ENCODE peak calls at places on chromosome 9, in five cellular contexts. One of them, this sample, is unnamed.

GRCh38 chr9:93114169-93114983 is 18.4 kb downstream of the CARD19 start:
- DNase-seq in PC-3: no peak
- DNase-seq in tibial artery: peak; percentile 16
- DNase-seq in left lung: peak; percentile 36
- DNase-seq in psoas muscle: peak; percentile 54
- DNase-seq in this sample: no peak

GRCh38 chr9:22056402-22056801 is 47.3 kb upstream of the CDKN2B start:
- DNase-seq in PC-3: no peak
- DNase-seq in tibial artery: no peak
- DNase-seq in left lung: no peak
- DNase-seq in psoas muscle: no peak
- DNase-seq in this sample: no peak

GRCh38 chr9:83800236-83801033 is 17.1 kb downstream of the GKAP1 start:
- DNase-seq in PC-3: no peak
- DNase-seq in tibial artery: no peak
- DNase-seq in left lung: no peak
- DNase-seq in psoas muscle: no peak
- DNase-seq in this sample: no peak

GRCh38 chr9:114409842-114410241 is 22.1 kb upstream of the AKNA start:
- DNase-seq in PC-3: no peak
- DNase-seq in tibial artery: no peak
- DNase-seq in left lung: no peak
- DNase-seq in psoas muscle: no peak
- DNase-seq in this sample: no peak

GRCh38 chr9:135612437-135612836 is 26.9 kb downstream of the GLT6D1 start:
- DNase-seq in PC-3: peak; percentile 35
- DNase-seq in tibial artery: no peak
- DNase-seq in left lung: no peak
- DNase-seq in psoas muscle: no peak
- DNase-seq in this sample: no peak

GRCh38 chr9:23799521-23799920 is 26.5 kb downstream of the ELAVL2 start:
- DNase-seq in PC-3: no peak
- DNase-seq in tibial artery: no peak
- DNase-seq in left lung: no peak
- DNase-seq in psoas muscle: no peak
- DNase-seq in this sample: no peak

GRCh38 chr9:72695365-72695764 is 174.0 kb downstream of the TMC1 start:
- DNase-seq in PC-3: no peak
- DNase-seq in tibial artery: no peak
- DNase-seq in left lung: no peak
- DNase-seq in psoas muscle: no peak
- DNase-seq in this sample: no peak

GRCh38 chr9:86406366-86406765 is 52.2 kb upstream of the TUT7 start:
- DNase-seq in PC-3: peak; percentile 17
- DNase-seq in tibial artery: no peak
- DNase-seq in left lung: no peak
- DNase-seq in psoas muscle: no peak
- DNase-seq in this sample: peak; percentile 79

GRCh38 chr9:126965541-126966428 is 51.2 kb downstream of the RALGPS1 start:
- DNase-seq in PC-3: peak; percentile 55
- DNase-seq in tibial artery: peak; percentile 42
- DNase-seq in left lung: no peak
- DNase-seq in psoas muscle: peak; percentile 68
- DNase-seq in this sample: peak; percentile 81

GRCh38 chr9:129544766-129545165 is 76.1 kb downstream of the C9orf50 start:
- DNase-seq in PC-3: peak; percentile 18
- DNase-seq in tibial artery: no peak
- DNase-seq in left lung: no peak
- DNase-seq in psoas muscle: no peak
- DNase-seq in this sample: no peak

GRCh38 chr9:77194423-77194822 is 17.1 kb downstream of the VPS13A start:
- DNase-seq in PC-3: no peak
- DNase-seq in tibial artery: no peak
- DNase-seq in left lung: no peak
- DNase-seq in psoas muscle: no peak
- DNase-seq in this sample: no peak

GRCh38 chr9:126914458-126915280 is at the start of gene RALGPS1:
- DNase-seq in PC-3: peak; percentile 91
- DNase-seq in tibial artery: peak; percentile 94
- DNase-seq in left lung: peak; percentile 95
- DNase-seq in psoas muscle: peak; percentile 98
- DNase-seq in this sample: peak; percentile 94

GRCh38 chr9:135705376-135705775 is 3.4 kb downstream of the KCNT1 start:
- DNase-seq in PC-3: no peak
- DNase-seq in tibial artery: no peak
- DNase-seq in left lung: no peak
- DNase-seq in psoas muscle: no peak
- DNase-seq in this sample: no peak

GRCh38 chr9:76521244-76521673 is 62.3 kb downstream of the GCNT1 start:
- DNase-seq in PC-3: no peak
- DNase-seq in tibial artery: no peak
- DNase-seq in left lung: no peak
- DNase-seq in psoas muscle: no peak
- DNase-seq in this sample: no peak

GRCh38 chr9:110142868-110143866 is 64.8 kb downstream of the C9orf152 start:
- DNase-seq in PC-3: peak; percentile 6
- DNase-seq in tibial artery: no peak
- DNase-seq in left lung: no peak
- DNase-seq in psoas muscle: no peak
- DNase-seq in this sample: no peak

GRCh38 chr9:109600142-109600541 is 102.0 kb upstream of the PTPN3 start:
- DNase-seq in PC-3: peak; percentile 71
- DNase-seq in tibial artery: no peak
- DNase-seq in left lung: peak; percentile 60
- DNase-seq in psoas muscle: no peak
- DNase-seq in this sample: peak; percentile 88

GRCh38 chr9:34341659-34342266 is 12.4 kb downstream of the NUDT2 start:
- DNase-seq in PC-3: no peak
- DNase-seq in tibial artery: no peak
- DNase-seq in left lung: no peak
- DNase-seq in psoas muscle: peak; percentile 55
- DNase-seq in this sample: no peak

GRCh38 chr9:125966456-125966855 is 219.3 kb downstream of the PBX3 start:
- DNase-seq in PC-3: no peak
- DNase-seq in tibial artery: no peak
- DNase-seq in left lung: no peak
- DNase-seq in psoas muscle: no peak
- DNase-seq in this sample: no peak

GRCh38 chr9:93820667-93821306 is 134.4 kb downstream of the BARX1 start:
- DNase-seq in PC-3: peak; percentile 7
- DNase-seq in tibial artery: no peak
- DNase-seq in left lung: no peak
- DNase-seq in psoas muscle: no peak
- DNase-seq in this sample: no peak

GRCh38 chr9:138045541-138046490 is 168.2 kb downstream of the CACNA1B start:
- DNase-seq in PC-3: no peak
- DNase-seq in tibial artery: no peak
- DNase-seq in left lung: no peak
- DNase-seq in psoas muscle: peak; percentile 33
- DNase-seq in this sample: no peak

GRCh38 chr9:126049088-126049487 is 277.5 kb upstream of the MVB12B start:
- DNase-seq in PC-3: no peak
- DNase-seq in tibial artery: no peak
- DNase-seq in left lung: no peak
- DNase-seq in psoas muscle: peak; percentile 45
- DNase-seq in this sample: no peak

GRCh38 chr9:98503867-98504800 is 204.6 kb downstream of the GABBR2 start:
- DNase-seq in PC-3: no peak
- DNase-seq in tibial artery: no peak
- DNase-seq in left lung: no peak
- DNase-seq in psoas muscle: no peak
- DNase-seq in this sample: no peak

GRCh38 chr9:93111371-93112115 is 15.5 kb downstream of the CARD19 start:
- DNase-seq in PC-3: peak; percentile 88
- DNase-seq in tibial artery: peak; percentile 15
- DNase-seq in left lung: peak; percentile 64
- DNase-seq in psoas muscle: peak; percentile 46
- DNase-seq in this sample: no peak

GRCh38 chr9:935348-935965 is 41.0 kb upstream of the DMRT3 start:
- DNase-seq in PC-3: peak; percentile 46
- DNase-seq in tibial artery: no peak
- DNase-seq in left lung: no peak
- DNase-seq in psoas muscle: no peak
- DNase-seq in this sample: peak; percentile 2

GRCh38 chr9:134959126-134959970 is 41.6 kb upstream of the FCN1 start:
- DNase-seq in PC-3: no peak
- DNase-seq in tibial artery: peak; percentile 6
- DNase-seq in left lung: peak; percentile 19
- DNase-seq in psoas muscle: peak; percentile 28
- DNase-seq in this sample: no peak

GRCh38 chr9:87641067-87641466 is 84.9 kb upstream of the CTSL start:
- DNase-seq in PC-3: no peak
- DNase-seq in tibial artery: no peak
- DNase-seq in left lung: no peak
- DNase-seq in psoas muscle: no peak
- DNase-seq in this sample: no peak

GRCh38 chr9:36213989-36214388 is 23.3 kb downstream of the CLTA start:
- DNase-seq in PC-3: no peak
- DNase-seq in tibial artery: no peak
- DNase-seq in left lung: no peak
- DNase-seq in psoas muscle: no peak
- DNase-seq in this sample: no peak

GRCh38 chr9:102770704-102771103 is 224.4 kb upstream of the CYLC2 start:
- DNase-seq in PC-3: no peak
- DNase-seq in tibial artery: no peak
- DNase-seq in left lung: no peak
- DNase-seq in psoas muscle: no peak
- DNase-seq in this sample: no peak

DNA sequence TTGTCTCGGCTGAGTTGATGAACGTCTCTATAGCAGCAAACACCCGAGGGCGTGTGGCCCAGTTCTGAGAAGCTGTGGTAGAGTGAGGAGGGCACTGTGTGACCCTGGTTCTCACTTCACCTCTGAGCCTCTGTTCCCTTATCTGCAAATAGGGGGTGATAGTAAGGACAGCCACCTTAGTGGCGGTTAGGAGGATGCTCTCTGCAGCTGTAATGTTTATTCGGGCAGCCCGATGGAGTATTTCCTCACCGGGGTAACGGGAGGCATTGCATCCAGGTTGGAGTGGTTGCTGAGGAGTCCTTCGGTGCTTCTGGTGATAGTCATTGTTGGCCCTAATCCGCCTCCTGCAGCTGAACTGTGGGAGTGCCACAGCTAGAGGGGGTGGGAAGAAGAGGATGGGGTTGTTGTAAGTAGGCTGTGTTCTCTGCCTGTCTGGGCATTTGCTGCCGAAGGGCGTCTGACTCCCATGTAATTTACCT is 13.9 kb downstream of the PRRC2B start:
- DNase-seq in PC-3: no peak
- DNase-seq in tibial artery: peak; percentile 44
- DNase-seq in left lung: peak; percentile 57
- DNase-seq in psoas muscle: no peak
- DNase-seq in this sample: peak; percentile 57
- TF ChIP-seq CTCF in PC-3: no peak
- TF ChIP-seq CTCF in tibial artery: peak; percentile 50
- TF ChIP-seq CTCF in left lung: no peak
- TF ChIP-seq CTCF in psoas muscle: peak; percentile 25
- TF ChIP-seq CTCF in this sample: peak; percentile 35

GRCh38 chr9:74500584-74500924 is 3.4 kb downstream of the RORB start:
- DNase-seq in PC-3: no peak
- DNase-seq in tibial artery: no peak
- DNase-seq in left lung: no peak
- DNase-seq in psoas muscle: no peak
- DNase-seq in this sample: no peak
- H3K4me3 ChIP-seq in PC-3: no peak overlapping the region
- H3K4me3 ChIP-seq in tibial artery: peak overlapping the region; percentile 56
- H3K4me3 ChIP-seq in left lung: peak overlapping the region; percentile 56
- H3K4me3 ChIP-seq in psoas muscle: peak overlapping the region; percentile 75
- H3K4me3 ChIP-seq in this sample: no peak overlapping the region

GRCh38 chr9:13970426-13970825 is 343.5 kb downstream of the NFIB start:
- DNase-seq in PC-3: no peak
- DNase-seq in tibial artery: no peak
- DNase-seq in left lung: no peak
- DNase-seq in psoas muscle: no peak
- DNase-seq in this sample: no peak

GRCh38 chr9:13967493-13967892 is 346.4 kb downstream of the NFIB start:
- DNase-seq in PC-3: no peak
- DNase-seq in tibial artery: no peak
- DNase-seq in left lung: no peak
- DNase-seq in psoas muscle: no peak
- DNase-seq in this sample: no peak

GRCh38 chr9:13971910-13972655 is 341.9 kb downstream of the NFIB start:
- DNase-seq in PC-3: no peak
- DNase-seq in tibial artery: no peak
- DNase-seq in left lung: no peak
- DNase-seq in psoas muscle: no peak
- DNase-seq in this sample: no peak

GRCh38 chr9:13971415-13971814 is 342.5 kb downstream of the NFIB start:
- DNase-seq in PC-3: no peak
- DNase-seq in tibial artery: no peak
- DNase-seq in left lung: no peak
- DNase-seq in psoas muscle: no peak
- DNase-seq in this sample: no peak

DNA sequence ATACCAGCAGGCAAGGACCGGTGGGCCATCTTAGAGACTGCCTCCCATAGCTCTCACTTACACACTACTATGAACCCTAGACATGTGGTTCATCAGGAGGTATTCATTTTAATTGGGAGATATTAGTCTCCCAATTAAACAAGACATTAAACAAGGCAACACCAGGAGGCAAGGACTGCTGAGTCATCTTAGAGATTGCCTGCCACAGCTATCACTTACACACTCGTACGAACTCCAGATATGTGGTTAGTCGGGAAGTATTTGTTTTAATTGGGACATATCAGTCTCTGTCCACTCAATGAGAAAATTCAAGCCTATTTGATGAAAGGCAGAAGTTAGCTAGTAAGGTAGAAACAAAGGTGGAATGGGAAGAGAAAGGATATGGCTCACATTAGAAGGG is 343.9 kb downstream of the NFIB start:
- DNase-seq in PC-3: no peak
- DNase-seq in tibial artery: no peak
- DNase-seq in left lung: no peak
- DNase-seq in psoas muscle: no peak
- DNase-seq in this sample: peak; percentile 33
- TF ChIP-seq CTCF in PC-3: no peak
- TF ChIP-seq CTCF in tibial artery: no peak
- TF ChIP-seq CTCF in left lung: no peak
- TF ChIP-seq CTCF in psoas muscle: no peak
- TF ChIP-seq CTCF in this sample: no peak

DNA sequence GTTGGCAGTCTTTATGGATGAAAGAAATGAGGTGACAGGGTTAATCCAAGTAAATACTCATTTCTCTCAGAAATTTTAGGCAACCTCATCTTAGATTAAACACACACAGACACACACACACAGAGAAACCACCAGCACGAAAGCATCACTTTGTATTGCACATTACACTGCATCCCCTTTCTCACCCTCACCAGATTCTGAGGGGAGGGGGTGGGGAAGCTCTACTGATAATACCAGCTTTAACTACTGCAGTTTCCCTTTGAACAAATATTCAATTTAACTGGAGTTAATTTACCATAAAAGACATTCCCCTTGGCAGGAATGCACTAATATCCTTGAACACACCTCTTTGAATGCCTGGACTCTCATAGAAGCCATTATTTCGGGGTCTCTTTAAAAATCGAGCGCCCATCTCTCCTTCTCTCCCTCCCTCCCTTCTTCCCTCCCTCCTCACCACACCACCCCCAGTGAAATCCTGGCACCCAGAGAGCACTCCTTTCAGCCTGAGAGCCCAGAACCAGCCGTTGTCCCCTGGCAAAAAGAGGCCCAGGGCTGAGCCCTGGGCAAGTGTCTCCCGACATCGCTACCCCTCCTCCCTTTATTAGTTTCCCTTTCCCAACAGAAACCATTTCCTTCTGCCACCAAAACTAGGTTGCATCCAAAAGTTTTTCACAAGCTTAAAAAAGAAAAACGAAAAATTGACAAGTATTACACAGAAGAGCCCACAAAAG is 2.8 kb upstream of the NFIB start:
- DNase-seq in PC-3: no peak
- DNase-seq in tibial artery: no peak
- DNase-seq in left lung: no peak
- DNase-seq in psoas muscle: peak; percentile 52
- DNase-seq in this sample: no peak
- H3K4me3 ChIP-seq in PC-3: peak overlapping the region; percentile 67
- H3K4me3 ChIP-seq in tibial artery: peak overlapping the region; percentile 95
- H3K4me3 ChIP-seq in left lung: peak overlapping the region; percentile 57
- H3K4me3 ChIP-seq in psoas muscle: peak overlapping the region; percentile 93
- H3K4me3 ChIP-seq in this sample: peak overlapping the region; percentile 67